ENCODE peak calls at places on chromosomes 2 and 18, in six cellular contexts. I, A, F, Y, H and D are unnamed samples. For H3K4me1 and H3K27me3, the result is how much of the 10 kb centered on the place peaks cover.

GRCh38 chr2:239608723-239609122 is 207.9 kb upstream of the HDAC4 start:
- DNase-seq in A (peak), Y (no peak), F (no peak), I (no peak), H (no peak), D (no peak)

GRCh38 chr18:62900132-62900883 is 185.0 kb downstream of the PHLPP1 start:
- DNase-seq in H (no peak), I (no peak), Y (no peak), F (no peak), A (no peak), D (no peak)

GRCh38 chr2:196170202-196170680 is 1.1 kb downstream of the STK17B start:
- DNase-seq in A (peak), H (peak), Y (peak), F (peak), I (no peak), D (peak)

GRCh38 chr18:6370886-6371635 is 43.6 kb downstream of the L3MBTL4 start:
- DNase-seq in Y (peak), I (peak), H (peak), F (no peak), A (peak), D (peak)

GRCh38 chr2:120675460-120676130 is 60.1 kb upstream of the GLI2 start:
- DNase-seq in F (peak), Y (peak), A (peak), H (peak), I (no peak), D (peak)

GRCh38 chr2:232142049-232142448 is 180.5 kb downstream of the DIS3L2 start:
- DNase-seq in F (no peak), A (no peak), Y (peak), I (no peak), H (no peak), D (peak)

GRCh38 chr2:42874838-42875801 is 82.7 kb upstream of the HAAO start:
- DNase-seq in A (no peak), F (no peak), Y (no peak), I (no peak), H (peak), D (no peak)

GRCh38 chr2:70095833-70096670 is 8.8 kb downstream of the PCBP1 start:
- DNase-seq in A (no peak), I (no peak), H (no peak), F (no peak), Y (no peak), D (no peak)

GRCh38 chr2:185782223-185782769 is 43.7 kb downstream of the FSIP2 start:
- DNase-seq in H (no peak), Y (no peak), I (no peak), A (no peak), F (no peak), D (peak)

GRCh38 chr2:233531880-233532458 is 34.6 kb downstream of the USP40 start:
- DNase-seq in F (no peak), H (no peak), Y (no peak), A (no peak), I (no peak), D (no peak)

DNA sequence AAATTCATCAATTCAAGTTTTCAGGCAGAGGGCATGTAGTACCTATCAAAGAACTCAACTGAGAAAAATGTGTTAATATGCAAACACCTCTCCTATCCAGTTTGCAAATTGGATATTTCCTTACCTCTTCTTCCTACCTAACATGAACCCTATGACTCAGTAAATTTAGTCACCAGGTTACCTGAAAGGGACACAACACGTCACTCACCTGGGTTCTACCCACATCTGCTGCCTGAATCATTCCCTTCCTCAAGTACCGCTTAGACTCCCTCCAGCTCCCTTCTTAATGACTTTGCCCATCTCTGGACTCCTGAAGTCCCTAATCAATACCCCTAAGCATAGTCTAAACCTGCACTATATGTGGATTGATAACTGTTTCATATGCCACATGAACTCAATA is 10.4 kb downstream of the ANKRD44 start:
- DNase-seq in I (no peak), A (no peak), Y (no peak), H (no peak), F (no peak), D (no peak)
- H3K4me1 ChIP-seq in I (under half), A (half or more), Y (under half), H (under half), F (under half), D (under half)

GRCh38 chr18:3262234-3263171 is 570 bp downstream of the MYL12B start:
- DNase-seq in F (no peak), H (no peak), I (no peak), A (no peak), Y (no peak), D (no peak)
- H3K4me3 ChIP-seq in F (peak), H (peak), I (peak), A (peak), Y (peak), D (peak)

DNA sequence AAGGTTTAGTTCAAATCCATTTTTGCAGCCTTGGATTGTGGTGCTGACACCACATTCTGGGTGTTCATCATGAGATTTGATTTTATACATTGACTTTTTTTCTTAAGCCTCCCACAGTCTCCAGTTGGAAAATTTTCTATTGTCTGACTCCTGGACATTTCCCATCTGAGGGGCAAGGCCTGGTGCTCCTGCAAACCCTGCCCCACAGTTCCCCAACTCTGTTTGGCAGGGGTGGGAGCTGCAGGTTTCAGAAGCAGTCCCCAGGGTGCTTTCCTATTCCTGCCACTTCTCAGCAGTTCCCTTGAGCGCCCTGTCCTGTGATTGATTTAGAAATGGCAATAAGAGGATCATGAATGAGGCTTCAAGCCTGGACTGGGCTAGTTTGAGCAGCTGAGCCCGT is 77.0 kb downstream of the CIB4 start:
- DNase-seq in A (no peak), F (no peak), H (no peak), Y (no peak), I (peak), D (no peak)
- H3K27me3 ChIP-seq in A (half or more), F (under half), H (half or more), Y (under half), I (half or more), D (under half)

DNA sequence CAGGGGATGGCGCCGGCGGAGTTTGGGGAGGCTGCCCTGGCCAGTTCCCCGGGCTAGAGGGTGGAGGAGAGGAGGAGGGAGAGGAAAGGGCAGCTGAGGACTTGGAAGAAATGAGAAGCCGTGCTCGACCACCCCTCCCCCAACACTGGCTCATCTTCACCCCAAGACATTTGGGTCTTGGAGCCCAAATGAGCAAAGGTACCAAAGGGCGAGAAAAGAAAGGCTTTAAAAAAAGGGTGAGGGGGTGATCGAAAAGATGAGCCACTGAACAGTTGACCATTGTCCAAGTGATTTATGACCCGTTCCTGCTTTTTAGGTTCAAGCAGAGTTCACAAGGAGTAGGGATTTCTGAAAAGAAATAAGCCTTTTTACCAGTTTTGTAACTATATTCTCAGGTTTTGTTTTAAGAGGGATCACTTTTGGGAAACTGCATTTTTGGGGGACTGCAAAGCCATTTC is 8.5 kb downstream of the HOXD3 start:
- DNase-seq in F (no peak), A (no peak), Y (no peak), H (no peak), I (no peak), D (no peak)
- H3K4me1 ChIP-seq in F (under half), A (under half), Y (under half), H (under half), I (under half), D (under half)

GRCh38 chr2:172096661-172097547 is 5.8 kb downstream of the DLX2 start:
- DNase-seq in F (no peak), A (no peak), H (no peak), Y (no peak), I (no peak), D (no peak)

GRCh38 chr2:172094319-172095145 is 8.2 kb downstream of the DLX2 start:
- DNase-seq in H (no peak), I (no peak), F (no peak), Y (no peak), A (peak), D (no peak)

GRCh38 chr2:172095146-172095904 is 7.4 kb downstream of the DLX2 start:
- DNase-seq in I (no peak), Y (no peak), F (peak), A (peak), H (peak), D (peak)

GRCh38 chr2:172097557-172098131 is 5.1 kb downstream of the DLX2 start:
- DNase-seq in H (no peak), A (no peak), Y (no peak), I (no peak), F (no peak), D (no peak)

GRCh38 chr2:172095905-172096660 is 6.6 kb downstream of the DLX2 start:
- DNase-seq in F (no peak), A (no peak), H (no peak), I (no peak), Y (no peak), D (no peak)
- H3K4me3 ChIP-seq in F (no peak), A (peak), H (peak), I (peak), Y (no peak), D (no peak)

DNA sequence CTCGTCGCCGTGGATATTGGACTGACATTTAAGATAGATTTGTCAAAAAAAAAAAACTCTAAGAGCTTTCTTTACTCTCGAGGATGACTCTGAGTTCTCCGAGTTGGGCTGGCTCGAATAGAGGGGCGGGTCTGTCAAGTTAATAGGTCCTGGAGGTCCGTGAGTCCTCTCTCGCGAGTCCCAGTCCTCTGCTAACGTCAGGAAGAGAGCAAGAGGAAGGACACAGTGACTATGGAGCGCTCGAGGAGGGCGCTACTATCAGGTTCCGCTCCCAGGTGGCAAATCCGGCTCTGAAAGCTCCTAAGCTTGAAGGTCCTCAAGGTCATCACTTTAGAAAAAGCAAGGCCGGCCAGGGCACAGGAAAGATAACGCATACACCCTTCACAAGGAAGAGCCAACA is 404 bp upstream of the AKAIN1 start:
- DNase-seq in I (no peak), F (no peak), Y (no peak), A (no peak), H (no peak), D (no peak)
- H3K27me3 ChIP-seq in I (under half), F (under half), Y (under half), A (half or more), H (half or more), D (under half)

GRCh38 chr2:167192833-167193232 is 304.6 kb downstream of the XIRP2 start:
- DNase-seq in Y (no peak), F (no peak), H (no peak), I (no peak), A (no peak), D (no peak)
- H3K4me1 ChIP-seq in Y (under half), F (under half), H (under half), I (under half), A (under half), D (under half)

DNA sequence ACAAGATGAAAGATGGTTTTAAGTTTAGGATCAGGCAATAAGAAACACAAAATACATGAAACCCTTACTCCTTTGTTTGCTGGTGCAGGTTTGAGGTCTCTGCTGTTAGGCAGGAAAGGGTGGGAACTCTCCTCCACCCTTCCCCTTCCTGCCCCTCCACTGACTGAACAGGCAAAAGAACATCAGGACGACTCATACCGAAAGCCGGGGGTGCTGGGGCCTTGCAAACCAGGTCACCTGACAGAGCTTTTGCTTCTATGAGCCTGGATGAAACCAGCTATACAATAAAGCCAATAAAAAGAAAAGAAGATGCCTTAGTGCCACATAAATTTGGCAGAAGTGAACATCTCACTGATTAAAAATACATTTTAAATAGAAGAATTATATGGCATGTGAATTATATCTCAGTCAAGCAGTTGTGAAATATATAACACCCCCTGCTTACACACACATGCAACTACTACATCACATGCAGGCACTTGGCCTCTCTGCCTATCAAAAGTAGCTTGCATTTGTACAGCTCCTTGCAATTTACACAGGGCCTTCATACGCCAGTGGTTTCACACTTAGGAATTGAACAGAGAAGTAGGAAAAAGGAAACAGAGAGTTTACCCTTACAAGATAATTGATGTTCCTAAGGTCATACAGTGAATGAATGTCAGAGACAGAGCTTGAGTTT is 215.1 kb upstream of the TRIB2 start:
- DNase-seq in A (peak), Y (no peak), H (no peak), I (no peak), F (no peak), D (peak)
- H3K4me3 ChIP-seq in A (no peak), Y (no peak), H (no peak), I (no peak), F (no peak), D (no peak)